ENCODE peak calls at places on chromosome 4, in four cellular contexts. H is psoas muscle, T is HTR-8/SVneo, I is HFFc6. Y is an unnamed sample.

GRCh38 chr4:76087007-76087769 is 12.7 kb downstream of the ART3 start:
- DNase-seq in H (peak), T (peak), I (peak), Y (peak)

GRCh38 chr4:115678425-115678941 is 565.1 kb upstream of the NDST4 start:
- DNase-seq in H (no peak), T (no peak), I (no peak), Y (no peak)

GRCh38 chr4:156971168-156971601 is 414 bp downstream of the PDGFC start:
- DNase-seq in H (peak), T (peak), I (no peak), Y (no peak)

GRCh38 chr4:95086532-95086931 is 328.8 kb downstream of the BMPR1B start:
- DNase-seq in H (no peak), T (no peak), I (no peak), Y (no peak)

GRCh38 chr4:55906999-55907398 is 41.7 kb upstream of the CEP135 start:
- DNase-seq in H (no peak), T (no peak), I (peak), Y (peak)

GRCh38 chr4:74085669-74086068 is 13.3 kb downstream of the CXCL2 start:
- DNase-seq in H (no peak), T (no peak), I (no peak), Y (no peak)

GRCh38 chr4:26001816-26002215 is 87.8 kb downstream of the SMIM20 start:
- DNase-seq in H (no peak), T (no peak), I (no peak), Y (no peak)

GRCh38 chr4:165606465-165607205 is 227.8 kb downstream of the CPE start:
- DNase-seq in H (no peak), T (no peak), I (no peak), Y (no peak)

GRCh38 chr4:55411621-55412020 is 15.9 kb downstream of the TMEM165 start:
- DNase-seq in H (no peak), T (no peak), I (no peak), Y (no peak)

GRCh38 chr4:148170408-148171385 is 271.5 kb downstream of the NR3C2 start:
- DNase-seq in H (no peak), T (no peak), I (no peak), Y (peak)

GRCh38 chr4:155800685-155801343 is 42.0 kb downstream of the GUCY1B1 start:
- DNase-seq in H (no peak), T (no peak), I (no peak), Y (no peak)

Y was measured in HCT116.